ENCODE peak calls at places on chromosomes 11 and 22, in ten cellular contexts. T is endothelial cell, O is bronchial epithelial cell, Q is dorsolateral prefrontal cortex, S is type B pancreatic cell, L is astrocyte of the spinal cord, P is Peyer's patch, B is H9, C is CD14-positive monocyte, E is AG10803. J is an unnamed sample.

GRCh38 chr11:15055620-15056356 is 17.6 kb upstream of the CALCB start:
- DNase-seq in L (no peak), P (no peak), Q (no peak), O (peak; percentile 63), B (no peak), E (no peak), T (no peak), S (no peak), C (no peak), J (no peak)

GRCh38 chr22:32237905-32238304 is 17.2 kb downstream of the SLC5A4 start:
- DNase-seq in Q (no peak), B (no peak), S (no peak), C (no peak), P (no peak), O (no peak), T (no peak), E (no peak), L (no peak), J (no peak)

GRCh38 chr11:112694813-112695212 is 266.4 kb upstream of the NCAM1 start:
- DNase-seq in E (no peak), P (no peak), Q (no peak), T (no peak), O (peak; percentile 74), S (no peak), C (no peak), B (no peak), L (no peak), J (no peak)

GRCh38 chr22:17213976-17214375 is 5.3 kb downstream of the ADA2 start:
- DNase-seq in S (no peak), E (peak; percentile 18), B (peak; percentile 62), T (peak; percentile 62), C (peak; percentile 65), L (peak; percentile 16), Q (no peak), P (peak; percentile 62), O (no peak), J (peak; percentile 22)

GRCh38 chr11:46006418-46007070 is 84.1 kb downstream of the LARGE2 start:
- DNase-seq in O (peak; percentile 77), S (no peak), T (peak; percentile 31), P (peak; percentile 53), Q (no peak), E (peak; percentile 77), L (peak; percentile 80), C (no peak), B (no peak), J (peak; percentile 24)

GRCh38 chr11:469684-470667 is 19.9 kb downstream of the PTDSS2 start:
- DNase-seq in L (peak; percentile 52), T (peak; percentile 37), C (no peak), O (peak; percentile 46), Q (peak; percentile 81), B (no peak), S (no peak), P (peak; percentile 68), E (peak; percentile 82), J (no peak)

GRCh38 chr11:78828582-78829520 is 254.2 kb upstream of the NARS2 start:
- DNase-seq in T (no peak), Q (no peak), E (no peak), C (no peak), B (no peak), P (no peak), O (peak; percentile 65), S (no peak), L (no peak), J (no peak)

GRCh38 chr11:26188559-26188958 is 143.4 kb upstream of the ANO3 start:
- DNase-seq in C (no peak), P (no peak), T (no peak), E (peak; percentile 43), O (peak; percentile 23), B (no peak), S (no peak), L (no peak), Q (no peak), J (no peak)

GRCh38 chr22:42425337-42425988 is 6.7 kb downstream of the NFAM1 start:
- DNase-seq in Q (no peak), T (no peak), E (no peak), L (no peak), S (no peak), B (peak; percentile 21), O (peak; percentile 67), P (no peak), C (no peak), J (no peak)

GRCh38 chr11:47503227-47503626 is 49.7 kb downstream of the CELF1 start:
- DNase-seq in B (no peak), E (no peak), O (no peak), Q (no peak), S (no peak), C (no peak), L (no peak), T (no peak), P (no peak), J (no peak)

GRCh38 chr11:111565111-111565720 is 24.7 kb downstream of the LAYN start:
- DNase-seq in T (peak; percentile 63), L (peak; percentile 83), C (peak; percentile 52), B (peak; percentile 53), O (peak; percentile 66), Q (no peak), P (peak; percentile 86), S (no peak), E (peak; percentile 78), J (peak; percentile 66)

GRCh38 chr11:36210529-36210928 is 78.7 kb downstream of the COMMD9 start:
- DNase-seq in C (no peak), L (no peak), B (no peak), P (no peak), Q (no peak), E (no peak), T (no peak), O (peak; percentile 84), S (no peak), J (no peak)

GRCh38 chr22:47835726-47836125 is 1073.3 kb downstream of the TBC1D22A start:
- DNase-seq in P (no peak), B (no peak), S (no peak), T (no peak), L (peak; percentile 84), C (no peak), E (peak; percentile 99), Q (no peak), O (peak; percentile 74), J (no peak)

GRCh38 chr22:47841166-47841565 is 1078.7 kb downstream of the TBC1D22A start:
- DNase-seq in C (no peak), S (no peak), E (no peak), T (no peak), B (no peak), Q (no peak), L (no peak), O (no peak), P (no peak), J (no peak)

GRCh38 chr22:47836957-47837356 is 1074.5 kb downstream of the TBC1D22A start:
- DNase-seq in E (peak; percentile 71), B (no peak), C (no peak), Q (no peak), P (no peak), S (no peak), O (peak; percentile 35), L (no peak), T (no peak), J (no peak)

GRCh38 chr22:47839586-47840245 is 1077.3 kb downstream of the TBC1D22A start:
- DNase-seq in C (no peak), O (no peak), S (no peak), P (no peak), E (peak; percentile 70), B (no peak), Q (no peak), T (no peak), L (no peak), J (no peak)

GRCh38 chr22:47837703-47838102 is 1075.3 kb downstream of the TBC1D22A start:
- DNase-seq in S (no peak), L (no peak), Q (no peak), O (peak; percentile 3), T (peak; percentile 26), E (peak; percentile 24), C (no peak), P (no peak), B (peak; percentile 57), J (no peak)
- TF ChIP-seq CTCF in S (peak; percentile 60), L (peak; percentile 17), Q (no peak), O (no peak), T (no peak), E (peak; percentile 39), C (no peak), P (peak; percentile 14), B (peak; percentile 82), J (peak; percentile 53)

DNA sequence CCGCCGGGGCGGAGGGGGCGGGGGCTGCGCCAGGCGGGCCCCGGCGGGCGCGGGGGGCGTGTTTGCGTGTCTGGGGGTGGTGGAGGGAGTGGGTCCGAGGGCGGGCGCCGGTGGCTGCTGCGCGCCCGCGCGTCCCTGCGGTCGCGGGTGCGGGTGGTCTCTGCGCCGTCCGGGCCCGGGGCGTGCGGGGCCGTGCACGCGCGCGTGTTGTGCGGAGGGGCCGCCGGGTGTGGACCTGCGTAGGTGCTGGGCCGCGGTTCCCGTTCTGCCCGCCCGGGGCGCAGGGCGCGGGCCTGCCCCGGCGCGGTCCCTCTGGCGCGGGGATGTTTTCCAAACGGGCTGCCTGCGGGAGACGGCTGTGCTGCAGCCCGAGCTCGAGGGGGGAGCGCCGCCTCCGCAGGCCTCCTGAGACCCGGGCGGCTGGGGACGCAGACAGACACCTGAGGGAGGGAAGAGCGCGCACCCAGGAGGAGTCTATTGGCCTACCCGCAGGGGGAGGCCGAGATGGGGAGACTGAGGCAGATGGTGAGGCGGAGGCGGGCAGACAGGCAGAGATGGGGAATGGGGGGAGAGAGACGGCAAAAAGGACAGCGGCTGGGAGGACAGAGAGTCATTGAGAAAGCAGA is 442 bp downstream of the PELI3 start:
- DNase-seq in T (peak; percentile 55), P (peak; percentile 57), C (no peak), O (peak; percentile 7), S (no peak), Q (no peak), E (peak; percentile 28), B (no peak), L (peak; percentile 12), J (no peak)
- TF ChIP-seq CTCF in T (peak; percentile 41), P (peak; percentile 58), C (peak; percentile 53), O (peak; percentile 49), S (peak; percentile 63), Q (no peak), E (peak; percentile 2), B (peak; percentile 44), L (peak; percentile 13), J (peak; percentile 46)

DNA sequence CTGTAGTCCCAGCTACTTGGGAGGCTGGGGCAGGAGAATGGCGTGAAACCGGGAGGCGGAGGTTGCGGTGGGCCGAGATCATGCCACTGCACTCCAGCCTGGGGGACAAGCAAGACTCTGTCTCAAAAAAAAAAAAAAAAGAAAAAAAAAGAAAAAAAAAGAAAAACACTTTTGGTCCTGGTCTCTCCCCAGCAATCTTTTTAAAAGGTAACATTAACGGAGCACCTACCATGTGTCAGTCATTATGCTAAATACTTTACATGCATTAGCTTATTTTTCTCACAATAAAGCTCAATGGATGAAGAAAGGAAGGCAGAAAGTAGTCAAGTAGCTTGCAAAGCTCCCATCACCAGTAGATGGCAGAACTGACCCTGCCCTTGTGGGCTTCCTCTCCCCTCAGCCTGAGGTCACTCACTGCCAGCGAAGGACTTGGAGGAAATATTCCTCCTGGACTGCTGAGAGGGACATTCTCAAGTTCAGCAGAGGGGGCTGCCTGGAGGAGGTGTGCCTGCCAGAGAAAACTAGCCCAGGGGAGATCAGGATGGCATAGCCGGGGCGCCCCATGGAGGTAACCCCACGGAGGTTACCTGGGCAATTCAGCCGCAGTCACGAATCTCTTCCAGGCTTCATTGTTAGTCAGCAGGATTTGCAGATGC is 15.5 kb downstream of the APOL3 start:
- DNase-seq in O (peak; percentile 40), E (peak; percentile 78), C (no peak), T (peak; percentile 64), S (no peak), P (peak; percentile 74), B (peak; percentile 86), Q (no peak), L (peak; percentile 73), J (peak; percentile 49)
- TF ChIP-seq CTCF in O (peak; percentile 69), E (peak; percentile 89), C (peak; percentile 70), T (peak; percentile 31), S (peak; percentile 85), P (peak; percentile 79), B (peak; percentile 90), Q (peak; percentile 79), L (peak; percentile 88), J (peak; percentile 83)

GRCh38 chr22:19970031-19970478 is 28.4 kb upstream of the TXNRD2 start:
- DNase-seq in C (no peak), S (no peak), O (no peak), P (no peak), E (no peak), L (no peak), Q (no peak), B (no peak), T (no peak), J (no peak)
- TF ChIP-seq CTCF in C (no peak), S (no peak), O (no peak), P (no peak), E (no peak), L (no peak), Q (no peak), B (no peak), T (no peak), J (no peak)